ENCODE peak calls at places on chromosome 22, in ten cellular contexts. P, E, B, O, M, Z, V, U, T and Y are unnamed samples.

GRCh38 chr22:39292561-39293074 is 26.8 kb downstream of the RPL3 start:
- DNase-seq in P (peak; percentile 56), E (peak; percentile 67), B (peak; percentile 56), O (peak; percentile 93), M (peak; percentile 90), Z (peak; percentile 98), V (peak; percentile 95), U (peak; percentile 95), T (peak; percentile 95), Y (no peak)

GRCh38 chr22:48452766-48453165 is 1374.9 kb downstream of the BRD1 start:
- DNase-seq in P (no peak), E (no peak), B (no peak), O (no peak), M (no peak), Z (no peak), V (peak; percentile 48), U (no peak), T (no peak), Y (no peak)

GRCh38 chr22:31211504-31211861 is 615 bp upstream of the LIMK2 start:
- DNase-seq in P (no peak), E (no peak), B (no peak), O (no peak), M (no peak), Z (no peak), V (no peak), U (no peak), T (no peak), Y (no peak)

GRCh38 chr22:40326905-40327735 is 19.2 kb upstream of the ADSL start:
- DNase-seq in P (no peak), E (no peak), B (no peak), O (no peak), M (no peak), Z (no peak), V (no peak), U (no peak), T (no peak), Y (no peak)

GRCh38 chr22:26453812-26454500 is 24.9 kb downstream of the ASPHD2 start:
- DNase-seq in P (no peak), E (no peak), B (no peak), O (no peak), M (no peak), Z (no peak), V (no peak), U (no peak), T (no peak), Y (no peak)

GRCh38 chr22:19593991-19594569 is 69.9 kb upstream of the CLDN5 start:
- DNase-seq in P (no peak), E (no peak), B (no peak), O (no peak), M (no peak), Z (no peak), V (no peak), U (no peak), T (no peak), Y (no peak)

GRCh38 chr22:29793396-29793795 is 26.2 kb downstream of the UQCR10 start:
- DNase-seq in P (no peak), E (no peak), B (no peak), O (no peak), M (no peak), Z (no peak), V (no peak), U (no peak), T (no peak), Y (no peak)

GRCh38 chr22:25183959-25184619 is 15.6 kb upstream of the CRYBB3 start:
- DNase-seq in P (no peak), E (no peak), B (no peak), O (no peak), M (no peak), Z (no peak), V (peak; percentile 82), U (no peak), T (no peak), Y (no peak)

GRCh38 chr22:50298937-50299656 is 8.3 kb downstream of the PLXNB2 start:
- DNase-seq in P (no peak), E (no peak), B (no peak), O (no peak), M (no peak), Z (no peak), V (no peak), U (no peak), T (no peak), Y (no peak)

GRCh38 chr22:28142361-28142801 is 223.3 kb upstream of the PITPNB start:
- DNase-seq in P (peak; percentile 79), E (no peak), B (no peak), O (no peak), M (no peak), Z (peak; percentile 23), V (no peak), U (peak; percentile 24), T (peak; percentile 36), Y (no peak)

GRCh38 chr22:17830041-17830961 is 56.0 kb upstream of the BID start:
- DNase-seq in P (peak; percentile 47), E (peak; percentile 94), B (peak; percentile 84), O (peak; percentile 77), M (peak; percentile 88), Z (peak; percentile 89), V (peak; percentile 85), U (peak; percentile 86), T (peak; percentile 89), Y (peak; percentile 90)

DNA sequence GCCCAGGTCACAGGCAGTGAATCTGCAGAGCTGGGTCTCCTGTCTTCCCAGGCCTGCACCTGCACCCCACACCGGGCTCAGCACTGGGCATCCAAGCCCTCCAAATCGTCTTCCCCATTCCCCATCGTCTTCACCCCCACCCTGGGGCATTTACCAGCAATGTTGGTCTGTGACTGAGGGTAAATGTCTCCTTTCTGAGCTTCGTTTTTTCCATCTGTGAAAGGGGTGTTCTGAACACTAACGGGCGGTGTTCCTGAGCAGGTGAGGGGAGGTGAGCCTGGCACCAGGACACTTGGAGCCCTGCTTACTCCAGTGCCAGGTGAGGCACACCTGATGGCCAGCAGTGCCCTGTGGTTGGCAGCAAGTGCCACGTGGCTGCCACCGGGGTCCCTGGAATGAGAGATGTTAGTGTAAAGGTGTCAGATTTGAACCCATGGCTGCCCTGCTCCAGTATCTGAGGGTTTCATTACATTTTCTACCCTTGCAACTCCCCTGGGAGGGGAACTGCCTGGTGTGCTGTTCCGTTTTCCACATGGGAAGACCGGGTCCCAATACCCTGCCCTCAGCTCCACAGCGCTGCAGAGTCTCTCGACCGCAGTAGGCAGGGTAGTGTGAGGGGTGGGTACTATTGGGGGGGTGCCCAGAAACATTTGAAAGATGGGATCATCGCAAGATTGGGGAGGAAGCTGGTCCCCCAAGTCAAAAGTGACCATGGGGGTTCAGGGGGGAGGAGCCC is 1.9 kb downstream of the CDC42EP1 start:
- DNase-seq in P (no peak), E (no peak), B (no peak), O (no peak), M (no peak), Z (no peak), V (no peak), U (no peak), T (no peak), Y (no peak)
- TF ChIP-seq CTCF in P (no peak), E (no peak), B (no peak), O (no peak), M (no peak), Z (no peak), V (no peak), U (no peak), T (no peak), Y (no peak)

GRCh38 chr22:35470903-35471321 is 69.7 kb upstream of the RASD2 start:
- DNase-seq in P (no peak), E (no peak), B (no peak), O (peak; percentile 52), M (no peak), Z (no peak), V (no peak), U (no peak), T (no peak), Y (no peak)
- TF ChIP-seq CTCF in P (no peak), E (no peak), B (no peak), O (no peak), M (no peak), Z (no peak), V (no peak), U (no peak), T (no peak), Y (no peak)

GRCh38 chr22:36569999-36570398 is 41.0 kb upstream of the EIF3D start:
- DNase-seq in P (no peak), E (no peak), B (peak; percentile 35), O (peak; percentile 45), M (no peak), Z (peak; percentile 3), V (no peak), U (peak; percentile 53), T (no peak), Y (no peak)
- TF ChIP-seq CTCF in P (peak; percentile 31), E (no peak), B (peak; percentile 53), O (no peak), M (no peak), Z (no peak), V (no peak), U (peak; percentile 67), T (no peak), Y (peak; percentile 62)

GRCh38 chr22:21641795-21642583 is at the start of gene SDF2L1:
- DNase-seq in P (peak; percentile 97), E (peak; percentile 99), B (peak; percentile 99), O (peak; percentile 97), M (peak; percentile 99), Z (peak; percentile 99), V (peak; percentile 99), U (peak; percentile 100), T (peak; percentile 98), Y (peak; percentile 98)

GRCh38 chr22:21641417-21641794 is 696 bp upstream of the SDF2L1 start:
- DNase-seq in P (no peak), E (peak; percentile 23), B (peak; percentile 68), O (peak; percentile 61), M (no peak), Z (peak; percentile 57), V (peak; percentile 61), U (peak; percentile 39), T (no peak), Y (no peak)

GRCh38 chr22:21642584-21643448 is 714 bp downstream of the SDF2L1 start:
- DNase-seq in P (no peak), E (peak; percentile 39), B (peak; percentile 61), O (peak; percentile 66), M (no peak), Z (peak; percentile 51), V (peak; percentile 65), U (peak; percentile 67), T (no peak), Y (no peak)

GRCh38 chr22:21640810-21641209 is 1.3 kb upstream of the SDF2L1 start:
- DNase-seq in P (no peak), E (no peak), B (no peak), O (no peak), M (no peak), Z (no peak), V (no peak), U (no peak), T (no peak), Y (no peak)

DNA sequence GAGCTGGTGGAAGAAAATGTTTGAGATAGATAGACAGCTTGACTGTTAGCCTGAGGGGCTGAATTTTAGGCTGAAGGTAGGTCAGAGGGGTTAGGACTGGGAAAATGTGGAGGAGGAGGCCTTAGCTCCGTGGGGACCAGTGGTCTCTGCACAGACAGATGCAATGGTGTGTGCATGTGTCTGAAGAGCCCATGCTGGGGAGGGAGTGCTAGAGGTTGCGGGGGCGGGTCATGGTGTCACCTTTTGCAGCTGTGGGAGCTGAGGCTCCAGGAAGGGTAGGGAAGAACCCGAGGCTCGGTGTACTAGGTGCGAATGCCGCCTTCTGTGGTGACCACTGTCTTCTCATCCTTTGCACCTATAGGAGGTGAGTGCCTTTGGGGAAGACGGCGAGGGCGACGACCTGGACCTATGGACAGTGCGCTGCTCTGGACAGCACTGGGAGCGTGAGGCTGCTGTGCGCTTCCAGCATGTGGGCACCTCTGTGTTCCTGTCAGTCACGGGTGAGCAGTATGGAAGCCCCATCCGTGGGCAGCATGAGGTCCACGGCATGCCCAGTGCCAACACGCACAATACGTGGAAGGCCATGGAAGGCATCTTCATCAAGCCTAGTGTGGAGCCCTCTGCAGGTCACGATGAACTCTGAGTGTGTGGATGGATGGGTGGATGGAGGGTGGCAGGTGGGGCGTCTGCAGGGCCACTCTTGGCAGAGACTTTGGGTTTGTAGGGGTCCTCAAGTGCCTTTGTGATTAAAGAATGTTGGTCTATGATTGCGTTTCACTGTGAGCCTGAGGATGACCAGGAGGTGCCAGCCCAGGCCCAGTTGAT is 1.6 kb downstream of the SDF2L1 start:
- DNase-seq in P (no peak), E (no peak), B (no peak), O (no peak), M (no peak), Z (no peak), V (no peak), U (no peak), T (no peak), Y (no peak)
- TF ChIP-seq CTCF in P (no peak), E (no peak), B (peak; percentile 14), O (no peak), M (no peak), Z (no peak), V (no peak), U (no peak), T (no peak), Y (no peak)